ENCODE peak calls at places on chromosome 11, in nine cellular contexts. K is activated CD4-positive, alpha-beta T cell treated with anti-CD3 and anti-CD28 coated beads, Interleukin-2, amount 50 U/mL, for 1 hour; O is stimulated activated CD4-positive, alpha-beta T cell treated with anti-CD3 and anti-CD28 coated beads, Interleukin-2, amount 100 ng/mL, for 4 hours; T is iPS-NIHi11; U is activated T-cell treated with anti-CD3 and anti-CD28 coated beads, Interleukin-2, amount 50 U/mL, for 24 hours; F is neural crest cell; Q is activated naive CD4-positive, alpha-beta T cell; I is activated effector memory CD4-positive, alpha-beta T cell treated with Interleukin-2 at 50 U/mL for 16 hours; M is D341Med. V is an unnamed sample.

GRCh38 chr11:57751676-57752253 is at the start of gene BTBD18:
- DNase-seq in K (no peak), O (no peak), T (peak), U (no peak), F (no peak), Q (no peak), I (no peak), M (peak), V (no peak)

GRCh38 chr11:66692871-66693331 is 15.2 kb upstream of the RBM4B start:
- DNase-seq in K (no peak), O (no peak), T (no peak), U (no peak), F (no peak), Q (no peak), I (no peak), M (no peak), V (no peak)

GRCh38 chr11:120566176-120566575 is 54.6 kb downstream of the GRIK4 start:
- DNase-seq in K (no peak), O (no peak), T (peak), U (no peak), F (no peak), Q (no peak), I (no peak), M (no peak), V (no peak)

GRCh38 chr11:130865091-130865771 is 51.0 kb downstream of the SNX19 start:
- DNase-seq in K (no peak), O (no peak), T (peak), U (no peak), F (no peak), Q (no peak), I (no peak), M (no peak), V (no peak)

GRCh38 chr11:126134461-126135155 is 71.9 kb upstream of the CDON start:
- DNase-seq in K (no peak), O (no peak), T (no peak), U (no peak), F (no peak), Q (no peak), I (no peak), M (no peak), V (no peak)

GRCh38 chr11:123323482-123324056 is 106.5 kb upstream of the GRAMD1B start:
- DNase-seq in K (no peak), O (no peak), T (no peak), U (no peak), F (no peak), Q (no peak), I (no peak), M (no peak), V (no peak)

GRCh38 chr11:66488957-66489356 is 8.7 kb downstream of the DPP3 start:
- DNase-seq in K (no peak), O (no peak), T (no peak), U (no peak), F (no peak), Q (no peak), I (no peak), M (no peak), V (no peak)

GRCh38 chr11:30488304-30488998 is 97.7 kb downstream of the MPPED2 start:
- DNase-seq in K (no peak), O (no peak), T (peak), U (no peak), F (no peak), Q (no peak), I (no peak), M (no peak), V (no peak)

GRCh38 chr11:72233056-72233772 is 8.6 kb downstream of the INPPL1 start:
- DNase-seq in K (no peak), O (no peak), T (no peak), U (no peak), F (no peak), Q (no peak), I (no peak), M (peak), V (no peak)

GRCh38 chr11:60910281-60910687 is 3.7 kb upstream of the TMEM109 start:
- DNase-seq in K (no peak), O (no peak), T (no peak), U (no peak), F (no peak), Q (no peak), I (no peak), M (no peak), V (no peak)

GRCh38 chr11:269146-269890 is 8.9 kb upstream of the NLRP6 start:
- DNase-seq in K (no peak), O (no peak), T (no peak), U (peak), F (no peak), Q (no peak), I (no peak), M (no peak), V (peak)

GRCh38 chr11:925496-926301 is at the start of gene AP2A2:
- DNase-seq in K (peak), O (peak), T (peak), U (peak), F (peak), Q (peak), I (peak), M (peak), V (peak)

GRCh38 chr11:66371627-66372415 is at the start of gene SLC29A2:
- DNase-seq in K (peak), O (peak), T (peak), U (peak), F (peak), Q (peak), I (peak), M (peak), V (peak)